ENCODE peak calls at places on chromosomes 2 and 18, in four cellular contexts. L is HFF-Myc, V is iris pigment epithelial cell, U is DMS 273 treated with DMSO at 0.1 percent for 48 hours. T is an unnamed sample.

GRCh38 chr2:157789933-157790511 is 86.1 kb downstream of the ACVR1 start:
- DNase-seq in U (no peak), V (no peak), L (no peak), T (peak)

GRCh38 chr2:239337877-239338484 is 62.8 kb downstream of the HDAC4 start:
- DNase-seq in L (no peak), V (no peak), U (no peak), T (no peak)

GRCh38 chr18:25516747-25517498 is 165.0 kb upstream of the ZNF521 start:
- DNase-seq in V (no peak), U (no peak), L (no peak), T (no peak)

GRCh38 chr2:19021100-19021476 is 337.3 kb downstream of the OSR1 start:
- DNase-seq in L (peak), U (no peak), V (peak), T (no peak)

GRCh38 chr2:85353876-85354285 is 447 bp downstream of the RETSAT start:
- DNase-seq in L (no peak), U (no peak), V (peak), T (peak)

GRCh38 chr2:216344206-216344957 is 27.9 kb downstream of the MARCHF4 start:
- DNase-seq in V (no peak), U (no peak), L (no peak), T (no peak)

GRCh38 chr18:62682396-62682795 is 32.9 kb upstream of the PHLPP1 start:
- DNase-seq in V (no peak), L (no peak), U (no peak), T (no peak)

GRCh38 chr2:69603146-69603743 is 40.3 kb downstream of the AAK1 start:
- DNase-seq in L (no peak), U (no peak), V (no peak), T (no peak)

GRCh38 chr2:25187729-25188350 is 19.5 kb upstream of the POMC start:
- DNase-seq in U (no peak), L (no peak), V (no peak), T (no peak)

GRCh38 chr2:241199286-241199685 is 10.8 kb downstream of the ANO7 start:
- DNase-seq in L (no peak), V (no peak), U (no peak), T (no peak)

GRCh38 chr2:166410828-166411472 is 35.2 kb upstream of the SCN9A start:
- DNase-seq in L (peak), V (peak), U (no peak), T (no peak)

GRCh38 chr18:49754866-49755265 is 58.5 kb downstream of the ACAA2 start:
- DNase-seq in L (no peak), V (peak), U (no peak), T (no peak)

GRCh38 chr2:221205103-221205502 is 367.0 kb downstream of the EPHA4 start:
- DNase-seq in V (no peak), L (no peak), U (peak), T (no peak)

GRCh38 chr2:95260028-95261023 is 13.9 kb upstream of the PROM2 start:
- DNase-seq in L (no peak), U (peak), V (peak), T (no peak)

GRCh38 chr18:66495844-66496243 is 108.0 kb downstream of the CDH19 start:
- DNase-seq in V (peak), L (no peak), U (peak), T (no peak)

GRCh38 chr2:11241804-11242203 is 86.5 kb downstream of the SLC66A3 start:
- DNase-seq in L (no peak), V (no peak), U (no peak), T (no peak)

GRCh38 chr2:33242845-33243244 is 233.6 kb upstream of the RASGRP3 start:
- DNase-seq in V (peak), U (no peak), L (no peak), T (no peak)

GRCh38 chr2:230924470-230925341 is at the start of gene GPR55:
- DNase-seq in L (no peak), U (no peak), V (no peak), T (no peak)

GRCh38 chr2:28752608-28752984 is 966 bp downstream of the PPP1CB start:
- DNase-seq in L (no peak), V (no peak), U (no peak), T (no peak)

GRCh38 chr18:40313030-40313642 is 1641.9 kb upstream of the PIK3C3 start:
- DNase-seq in V (peak), L (no peak), U (no peak), T (no peak)

GRCh38 chr2:17830053-17831034 is 14.1 kb downstream of the MSGN1 start:
- DNase-seq in L (peak), U (peak), V (peak), T (peak)

GRCh38 chr2:180133736-180134135 is 126.6 kb upstream of the CWC22 start:
- DNase-seq in U (no peak), L (no peak), V (no peak), T (no peak)

GRCh38 chr18:24142376-24142775 is 3.5 kb downstream of the CABYR start:
- DNase-seq in V (no peak), U (no peak), L (no peak), T (no peak)

GRCh38 chr2:14944562-14945346 is 312.2 kb downstream of the LRATD1 start:
- DNase-seq in U (peak), V (peak), L (no peak), T (no peak)

GRCh38 chr18:3340682-3341097 is 78.8 kb downstream of the MYL12B start:
- DNase-seq in L (no peak), V (peak), U (no peak), T (no peak)

GRCh38 chr2:65663831-65664407 is 231.5 kb upstream of the SPRED2 start:
- DNase-seq in V (no peak), L (no peak), U (no peak), T (no peak)

GRCh38 chr2:86584164-86584913 is 21.1 kb upstream of the CHMP3 start:
- DNase-seq in L (no peak), V (peak), U (no peak), T (no peak)

GRCh38 chr18:55786651-55787272 is 198.8 kb upstream of the TCF4 start:
- DNase-seq in U (no peak), V (peak), L (no peak), T (no peak)

GRCh38 chr2:10911291-10912075 is at the start of gene KCNF1:
- DNase-seq in U (no peak), L (no peak), V (peak), T (no peak)

GRCh38 chr18:73201940-73202339 is 334.2 kb upstream of the NETO1 start:
- DNase-seq in U (no peak), V (peak), L (no peak), T (no peak)